ENCODE peak calls at places on chromosome X, in six cellular contexts. R, A, D, T, S and L are unnamed samples.

GRCh38 chrX:130975947-130976346 is 72.9 kb upstream of the ENOX2 start:
- DNase-seq in R (no peak), A (peak), D (peak), T (peak), S (peak), L (peak)

GRCh38 chrX:88865634-88866033 is 118.6 kb downstream of the CPXCR1 start:
- DNase-seq in R (no peak), A (no peak), D (no peak), T (no peak), S (no peak), L (no peak)

GRCh38 chrX:44094821-44095530 is 121.8 kb upstream of the NDP start:
- DNase-seq in R (no peak), A (no peak), D (no peak), T (no peak), S (no peak), L (no peak)

GRCh38 chrX:136255543-136255942 is 4.3 kb upstream of the MAP7D3 start:
- DNase-seq in R (no peak), A (peak), D (no peak), T (no peak), S (no peak), L (no peak)

GRCh38 chrX:43718546-43718945 is 62.4 kb downstream of the MAOA start:
- DNase-seq in R (no peak), A (no peak), D (no peak), T (no peak), S (no peak), L (no peak)

GRCh38 chrX:45070116-45071007 is 130.3 kb downstream of the DIPK2B start:
- DNase-seq in R (no peak), A (peak), D (peak), T (no peak), S (no peak), L (peak)

GRCh38 chrX:63917296-63917695 is 132.3 kb upstream of the ARHGEF9 start:
- DNase-seq in R (no peak), A (peak), D (no peak), T (no peak), S (no peak), L (no peak)

GRCh38 chrX:134776844-134777370 is 118.6 kb upstream of the PLAC1 start:
- DNase-seq in R (no peak), A (no peak), D (no peak), T (no peak), S (no peak), L (no peak)

GRCh38 chrX:63330681-63331080 is 20.5 kb downstream of the SPIN4 start:
- DNase-seq in R (no peak), A (no peak), D (peak), T (no peak), S (no peak), L (no peak)

GRCh38 chrX:129779747-129780146 is at the start of gene SASH3:
- DNase-seq in R (peak), A (no peak), D (no peak), T (peak), S (no peak), L (no peak)

GRCh38 chrX:53317365-53318069 is 36.1 kb upstream of the IQSEC2 start:
- DNase-seq in R (peak), A (peak), D (peak), T (peak), S (no peak), L (peak)

GRCh38 chrX:9700555-9700954 is 65.1 kb downstream of the GPR143 start:
- DNase-seq in R (no peak), A (no peak), D (no peak), T (no peak), S (no peak), L (no peak)

GRCh38 chrX:106897259-106897658 is 5.9 kb downstream of the RIPPLY1 start:
- DNase-seq in R (no peak), A (peak), D (peak), T (no peak), S (no peak), L (peak)

GRCh38 chrX:1440506-1440905 is 12.2 kb downstream of the ASMTL start:
- DNase-seq in R (no peak), A (no peak), D (no peak), T (no peak), S (no peak), L (no peak)

GRCh38 chrX:134246282-134246681 is 9.3 kb downstream of the CCDC160 start:
- DNase-seq in R (no peak), A (peak), D (peak), T (no peak), S (no peak), L (no peak)

GRCh38 chrX:151983186-151983585 is 8.7 kb upstream of the GABRE start:
- DNase-seq in R (no peak), A (no peak), D (no peak), T (no peak), S (no peak), L (peak)

GRCh38 chrX:68997461-68997860 is 167.8 kb downstream of the PJA1 start:
- DNase-seq in R (no peak), A (no peak), D (no peak), T (no peak), S (no peak), L (no peak)

GRCh38 chrX:43644124-43644701 is 11.9 kb upstream of the MAOA start:
- DNase-seq in R (no peak), A (peak), D (peak), T (no peak), S (no peak), L (no peak)

GRCh38 chrX:144616317-144616716 is 631.0 kb upstream of the SPANXN1 start:
- DNase-seq in R (no peak), A (no peak), D (no peak), T (no peak), S (no peak), L (no peak)

GRCh38 chrX:25020391-25021131 is 4.8 kb upstream of the ARX start:
- DNase-seq in R (no peak), A (no peak), D (no peak), T (no peak), S (no peak), L (no peak)

GRCh38 chrX:73215263-73215662 is 612 bp upstream of the NAP1L2 start:
- DNase-seq in R (no peak), A (no peak), D (no peak), T (peak), S (no peak), L (no peak)

GRCh38 chrX:130080791-130081367 is 29.4 kb downstream of the ELF4 start:
- DNase-seq in R (no peak), A (no peak), D (no peak), T (no peak), S (no peak), L (no peak)

GRCh38 chrX:8879750-8880149 is 78.6 kb upstream of the FAM9A start:
- DNase-seq in R (peak), A (no peak), D (peak), T (peak), S (no peak), L (no peak)

GRCh38 chrX:43493751-43494150 is 162.3 kb upstream of the MAOA start:
- DNase-seq in R (no peak), A (no peak), D (no peak), T (no peak), S (no peak), L (no peak)

GRCh38 chrX:83495882-83496281 is 12.2 kb upstream of the POU3F4 start:
- DNase-seq in R (no peak), A (no peak), D (no peak), T (no peak), S (no peak), L (no peak)

GRCh38 chrX:72280210-72280882 is 3.3 kb upstream of the RPS4X start:
- DNase-seq in R (no peak), A (no peak), D (no peak), T (no peak), S (no peak), L (peak)

GRCh38 chrX:150094375-150094774 is 156.1 kb upstream of the EOLA2 start:
- DNase-seq in R (no peak), A (peak), D (no peak), T (no peak), S (no peak), L (no peak)

GRCh38 chrX:40329616-40330015 is 231.9 kb upstream of the BCOR start:
- DNase-seq in R (no peak), A (no peak), D (no peak), T (no peak), S (no peak), L (no peak)

GRCh38 chrX:22392176-22392814 is 119.6 kb downstream of the CBLL2 start:
- DNase-seq in R (no peak), A (no peak), D (peak), T (peak), S (no peak), L (no peak)

GRCh38 chrX:68754406-68754805 is 74.4 kb upstream of the EFNB1 start:
- DNase-seq in R (no peak), A (no peak), D (no peak), T (no peak), S (no peak), L (no peak)

GRCh38 chrX:112760697-112761096 is 79.9 kb downstream of the AMOT start:
- DNase-seq in R (no peak), A (peak), D (no peak), T (no peak), S (no peak), L (no peak)
- TF ChIP-seq CTCF in R (no peak), A (peak), D (no peak), T (peak), S (no peak), L (no peak)

GRCh38 chrX:46649421-46650260 is 76.1 kb downstream of the CHST7 start:
- DNase-seq in R (no peak), A (peak), D (peak), T (peak), S (no peak), L (no peak)

GRCh38 chrX:46648660-46649059 is 75.1 kb downstream of the CHST7 start:
- DNase-seq in R (no peak), A (no peak), D (no peak), T (no peak), S (no peak), L (no peak)

GRCh38 chrX:46653482-46653881 is 79.9 kb downstream of the CHST7 start:
- DNase-seq in R (no peak), A (no peak), D (peak), T (no peak), S (no peak), L (no peak)
- TF ChIP-seq CTCF in R (no peak), A (peak), D (peak), T (no peak), S (no peak), L (peak)

DNA sequence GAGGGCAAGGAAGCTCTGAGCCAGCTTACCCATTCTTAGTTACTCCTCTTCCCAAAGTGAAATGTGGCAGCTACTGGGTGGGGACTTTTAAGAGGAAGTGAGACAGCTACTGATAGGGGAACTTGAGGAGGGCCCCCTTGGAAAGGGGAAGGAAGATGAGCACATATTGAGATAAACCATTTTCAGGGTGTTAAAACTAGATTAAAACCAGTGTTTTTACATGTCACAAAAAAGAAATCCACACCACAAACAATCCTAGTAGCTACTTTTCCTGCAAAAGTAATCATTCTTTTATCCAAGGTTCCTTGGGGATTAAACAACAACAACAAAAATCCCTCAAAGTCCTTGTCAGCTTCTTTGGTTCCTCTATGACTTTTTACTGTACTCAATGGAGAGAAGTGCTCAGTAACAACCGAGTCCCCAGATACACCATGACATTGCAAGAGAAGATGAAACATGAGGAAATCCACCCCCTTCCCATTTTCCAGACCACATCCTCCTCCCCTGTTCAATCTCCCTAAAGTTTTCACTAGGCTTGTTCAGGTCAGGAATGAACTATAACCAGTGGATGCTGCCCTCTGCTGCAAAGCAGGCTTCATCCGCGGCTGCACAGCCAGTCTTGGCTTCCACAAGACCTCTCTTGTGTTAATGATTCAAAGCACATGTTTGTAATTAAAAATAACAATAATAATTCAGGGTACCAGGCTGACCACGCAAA is 113.5 kb upstream of the TMEM164 start:
- DNase-seq in R (no peak), A (peak), D (peak), T (no peak), S (no peak), L (peak)
- TF ChIP-seq CTCF in R (no peak), A (peak), D (peak), T (no peak), S (peak), L (peak)

DNA sequence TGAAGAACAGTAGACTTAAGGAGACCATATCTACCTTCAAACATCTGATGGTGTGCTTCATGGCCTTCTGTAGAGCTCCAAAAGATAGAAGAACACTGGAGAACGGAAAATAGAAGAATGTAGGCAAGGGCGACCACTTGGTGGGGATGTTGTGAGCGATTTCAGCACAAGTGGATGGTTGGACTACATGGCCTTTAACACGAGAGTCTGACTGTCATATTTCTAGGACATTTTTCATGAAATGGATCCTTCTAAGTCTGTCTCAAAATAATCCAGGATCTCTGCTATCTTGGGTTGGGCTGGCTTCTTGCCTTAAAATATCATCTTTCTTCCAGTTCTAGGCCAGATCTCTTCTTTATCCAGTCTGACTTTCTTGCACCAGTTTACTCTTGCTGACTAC is 1.3 kb upstream of the MID1IP1 start:
- DNase-seq in R (no peak), A (no peak), D (peak), T (no peak), S (no peak), L (no peak)
- TF ChIP-seq CTCF in R (peak), A (no peak), D (peak), T (no peak), S (no peak), L (peak)

GRCh38 chrX:56789518-56790070 is 60.6 kb downstream of the NBDY start:
- DNase-seq in R (no peak), A (no peak), D (no peak), T (no peak), S (no peak), L (no peak)

GRCh38 chrX:56786889-56787733 is 58.1 kb downstream of the NBDY start:
- DNase-seq in R (no peak), A (no peak), D (no peak), T (no peak), S (no peak), L (no peak)

GRCh38 chrX:56788229-56788628 is 59.2 kb downstream of the NBDY start:
- DNase-seq in R (no peak), A (no peak), D (no peak), T (no peak), S (no peak), L (no peak)

GRCh38 chrX:56787734-56788152 is 58.7 kb downstream of the NBDY start:
- DNase-seq in R (no peak), A (no peak), D (no peak), T (no peak), S (no peak), L (no peak)

DNA sequence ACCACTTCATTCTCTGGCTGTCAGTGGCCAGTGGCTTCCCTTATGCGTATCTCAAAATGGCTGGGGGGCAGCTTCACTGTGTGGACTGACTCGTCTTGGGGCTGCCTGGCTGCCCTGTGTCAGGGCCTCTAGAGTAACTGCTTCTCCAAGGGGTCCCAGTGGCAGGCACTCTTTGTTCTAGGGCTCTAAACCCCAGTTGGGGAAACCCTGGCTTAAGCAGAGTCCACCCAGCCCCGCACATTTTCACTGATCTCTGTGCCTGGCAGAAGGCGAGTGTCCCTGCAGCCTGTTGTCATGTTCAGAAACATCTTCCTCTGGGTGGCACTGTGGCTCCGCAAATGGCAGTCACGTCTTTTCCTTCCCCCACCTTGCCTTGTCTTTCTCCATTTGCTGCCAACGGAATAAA is 59.7 kb downstream of the NBDY start:
- DNase-seq in R (no peak), A (no peak), D (peak), T (peak), S (no peak), L (peak)
- TF ChIP-seq CTCF in R (peak), A (no peak), D (peak), T (no peak), S (no peak), L (peak)

GRCh38 chrX:128518508-128518907 is 466.3 kb upstream of the ACTRT1 start:
- DNase-seq in R (no peak), A (no peak), D (peak), T (no peak), S (no peak), L (no peak)
- TF ChIP-seq CTCF in R (no peak), A (no peak), D (peak), T (no peak), S (no peak), L (no peak)

DNA sequence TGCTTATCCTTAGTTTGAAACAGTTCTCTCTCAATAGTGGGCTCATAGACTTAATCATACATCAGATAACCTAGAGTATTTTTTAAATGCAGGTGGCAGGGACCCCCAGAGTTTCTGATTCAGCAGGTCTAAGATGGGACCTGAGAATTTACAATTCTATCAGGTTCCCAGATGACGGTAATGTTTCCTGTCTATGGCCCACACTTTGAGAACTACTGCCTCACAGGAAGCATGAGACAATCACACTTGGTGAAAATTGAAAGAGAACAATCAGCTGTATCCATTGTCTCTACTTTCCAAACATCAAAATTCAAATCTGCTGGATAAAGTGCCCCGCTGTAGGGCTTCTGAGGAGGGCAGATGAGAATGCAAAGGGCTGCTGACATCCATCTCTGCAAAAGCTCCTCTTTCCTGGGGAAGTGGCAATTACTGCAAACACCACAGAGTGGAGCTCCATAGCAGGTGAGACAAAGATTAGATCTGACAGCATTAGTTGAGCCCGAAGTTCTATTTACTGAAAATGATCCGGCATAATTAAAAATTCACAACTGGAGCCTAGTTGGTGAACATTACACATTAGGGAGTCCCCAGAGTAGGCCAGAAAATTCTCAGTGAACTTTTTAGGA is 187.8 kb upstream of the MBNL3 start:
- DNase-seq in R (no peak), A (no peak), D (peak), T (no peak), S (no peak), L (no peak)
- TF ChIP-seq CTCF in R (no peak), A (no peak), D (no peak), T (no peak), S (no peak), L (no peak)

DNA sequence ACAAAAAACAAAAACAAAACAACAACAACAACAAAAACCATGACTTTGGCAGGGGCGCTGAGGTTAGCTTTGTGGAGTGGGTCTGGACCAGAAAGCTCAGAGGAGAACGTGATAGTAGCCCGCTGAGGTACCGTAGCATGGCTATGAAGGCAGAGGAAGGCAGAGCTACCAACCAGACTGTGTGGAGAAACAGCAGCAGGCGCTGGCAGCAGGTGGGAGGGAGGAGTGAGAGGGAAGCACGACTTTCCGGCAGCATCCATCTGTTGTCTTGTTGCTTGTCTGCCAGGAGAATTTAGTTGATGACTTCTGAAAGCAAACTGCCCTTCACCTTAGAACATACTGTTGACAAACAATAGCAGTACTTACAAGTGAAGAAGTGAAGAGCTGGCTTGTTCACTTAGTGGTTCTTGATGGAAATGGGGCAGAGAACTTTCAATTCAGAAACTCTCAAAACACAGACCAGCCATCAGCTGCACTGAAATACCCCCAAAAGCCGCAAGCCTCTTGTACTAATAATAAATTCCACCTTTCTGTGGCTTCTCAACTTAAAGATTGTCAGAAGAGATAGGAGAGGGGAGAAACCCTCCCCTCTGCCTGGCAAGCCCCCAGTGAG is 447.2 kb downstream of the SLITRK2 start:
- DNase-seq in R (no peak), A (no peak), D (no peak), T (no peak), S (no peak), L (no peak)
- TF ChIP-seq CTCF in R (no peak), A (no peak), D (no peak), T (no peak), S (no peak), L (no peak)

GRCh38 chrX:51332188-51332942 is at the start of gene NUDT10:
- DNase-seq in R (peak), A (peak), D (peak), T (peak), S (no peak), L (no peak)

GRCh38 chrX:51334276-51334675 is 1.7 kb downstream of the NUDT10 start:
- DNase-seq in R (no peak), A (peak), D (no peak), T (no peak), S (no peak), L (peak)

DNA sequence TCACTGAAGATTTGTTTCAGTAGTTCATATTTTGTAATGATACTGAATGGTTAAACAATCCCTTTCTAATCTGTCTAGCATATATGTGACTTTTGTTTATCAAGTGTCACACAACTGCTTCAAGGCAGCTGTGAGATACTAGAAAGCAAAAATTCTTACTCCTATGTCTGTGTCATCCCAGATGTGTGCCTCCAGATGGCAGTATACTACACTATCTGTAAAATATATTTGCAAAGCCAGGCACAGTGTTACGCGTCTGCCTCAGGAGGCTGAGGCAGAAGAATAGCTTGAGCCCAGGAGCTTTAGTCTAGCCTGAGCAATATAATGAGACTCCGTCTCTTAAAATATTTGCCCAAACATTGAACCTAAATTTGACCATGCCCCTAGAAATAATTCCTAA is 4.0 kb downstream of the NUDT10 start:
- DNase-seq in R (peak), A (peak), D (peak), T (peak), S (no peak), L (peak)
- TF ChIP-seq CTCF in R (peak), A (peak), D (peak), T (peak), S (peak), L (peak)